ENCODE peak calls at places on chromosomes 1 and 21, in five cellular contexts. W is testis, J is sigmoid colon, P is mammary epithelial cell, E is colonic mucosa. T is an unnamed sample.

GRCh38 chr1:207754942-207755689 is 3.3 kb downstream of the CD46 start:
- DNase-seq in W (no peak), J (no peak), P (no peak), E (no peak), T (no peak)

GRCh38 chr1:2344744-2345296 is 46.5 kb downstream of the MORN1 start:
- DNase-seq in W (no peak), J (peak; percentile 45), P (no peak), E (no peak), T (no peak)

GRCh38 chr1:86754265-86754974 is 50.0 kb downstream of the SH3GLB1 start:
- DNase-seq in W (no peak), J (no peak), P (no peak), E (no peak), T (no peak)

GRCh38 chr1:240417317-240417716 is 194.6 kb downstream of the GREM2 start:
- DNase-seq in W (no peak), J (no peak), P (no peak), E (no peak), T (no peak)

GRCh38 chr1:1086911-1087341 is 12.8 kb upstream of the RNF223 start:
- DNase-seq in W (no peak), J (no peak), P (no peak), E (no peak), T (no peak)

GRCh38 chr1:37948841-37949240 is 2.0 kb upstream of the INPP5B start:
- DNase-seq in W (no peak), J (peak; percentile 24), P (no peak), E (no peak), T (no peak)

GRCh38 chr1:109252167-109252892 is 3.0 kb downstream of the CELSR2 start:
- DNase-seq in W (no peak), J (no peak), P (no peak), E (no peak), T (no peak)

GRCh38 chr1:228231192-228231591 is 23.3 kb downstream of the OBSCN start:
- DNase-seq in W (no peak), J (no peak), P (no peak), E (no peak), T (no peak)

GRCh38 chr1:71770121-71770520 is 512.2 kb downstream of the NEGR1 start:
- DNase-seq in W (no peak), J (no peak), P (no peak), E (no peak), T (peak; percentile 41)

GRCh38 chr21:44296103-44296519 is 3.7 kb upstream of the PFKL start:
- DNase-seq in W (no peak), J (no peak), P (no peak), E (no peak), T (no peak)

GRCh38 chr1:42971848-42972291 is 13.2 kb upstream of the SLC2A1 start:
- DNase-seq in W (no peak), J (no peak), P (no peak), E (peak; percentile 62), T (peak; percentile 88)

GRCh38 chr1:87450615-87451209 is 122.0 kb downstream of the LMO4 start:
- DNase-seq in W (no peak), J (no peak), P (no peak), E (peak; percentile 39), T (no peak)

GRCh38 chr21:36021251-36021837 is 39.0 kb downstream of the SETD4 start:
- DNase-seq in W (no peak), J (no peak), P (no peak), E (no peak), T (no peak)

GRCh38 chr1:60989745-60990718 is 92.3 kb upstream of the NFIA start:
- DNase-seq in W (peak; percentile 46), J (peak; percentile 69), P (peak; percentile 75), E (no peak), T (peak; percentile 81)

GRCh38 chr1:2253797-2254480 is 25.8 kb downstream of the SKI start:
- DNase-seq in W (no peak), J (no peak), P (no peak), E (no peak), T (no peak)

GRCh38 chr1:155893389-155894142 is 17.6 kb downstream of the RIT1 start:
- DNase-seq in W (no peak), J (no peak), P (peak; percentile 75), E (no peak), T (peak; percentile 71)

GRCh38 chr1:232385221-232385620 is 244.7 kb downstream of the SIPA1L2 start:
- DNase-seq in W (no peak), J (peak; percentile 54), P (peak; percentile 62), E (no peak), T (no peak)

GRCh38 chr1:195934839-195935557 is 673.2 kb downstream of the KCNT2 start:
- DNase-seq in W (no peak), J (no peak), P (no peak), E (no peak), T (peak; percentile 20)

GRCh38 chr1:84856871-84857270 is 36.1 kb downstream of the LPAR3 start:
- DNase-seq in W (no peak), J (no peak), P (no peak), E (no peak), T (no peak)

GRCh38 chr1:228833911-228834631 is 98.8 kb downstream of the RHOU start:
- DNase-seq in W (no peak), J (no peak), P (no peak), E (no peak), T (no peak)

GRCh38 chr1:179990847-179991246 is 36.2 kb downstream of the CEP350 start:
- DNase-seq in W (no peak), J (no peak), P (no peak), E (no peak), T (no peak)

GRCh38 chr1:89633103-89633744 is at the start of gene LRRC8C:
- DNase-seq in W (peak; percentile 63), J (peak; percentile 71), P (peak; percentile 58), E (peak; percentile 45), T (no peak)

GRCh38 chr1:112508242-112509004 is at the start of gene WNT2B:
- DNase-seq in W (peak; percentile 61), J (no peak), P (peak; percentile 12), E (no peak), T (no peak)

GRCh38 chr1:192474080-192474683 is 101.4 kb upstream of the RGS1 start:
- DNase-seq in W (no peak), J (no peak), P (peak; percentile 4), E (no peak), T (no peak)

GRCh38 chr1:117118101-117118500 is 3.4 kb downstream of the TRIM45 start:
- DNase-seq in W (no peak), J (no peak), P (no peak), E (no peak), T (no peak)

GRCh38 chr1:32863516-32864245 is 7.0 kb downstream of the FNDC5 start:
- DNase-seq in W (no peak), J (no peak), P (no peak), E (no peak), T (no peak)

GRCh38 chr21:33847586-33848251 is 67.9 kb downstream of the ATP5PO start:
- DNase-seq in W (no peak), J (no peak), P (no peak), E (no peak), T (no peak)

GRCh38 chr21:43911015-43911934 is 46.3 kb downstream of the AGPAT3 start:
- DNase-seq in W (peak; percentile 68), J (peak; percentile 64), P (peak; percentile 11), E (no peak), T (no peak)

GRCh38 chr1:109392037-109392787 is 5.5 kb downstream of the SORT1 start:
- DNase-seq in W (peak; percentile 28), J (no peak), P (no peak), E (no peak), T (no peak)

GRCh38 chr1:170126691-170127090 is 19.1 kb upstream of the NTMT2 start:
- DNase-seq in W (no peak), J (no peak), P (peak; percentile 62), E (no peak), T (peak; percentile 70)

GRCh38 chr1:172378109-172378755 is 42.3 kb upstream of the C1orf105 start:
- DNase-seq in W (no peak), J (no peak), P (no peak), E (no peak), T (no peak)

GRCh38 chr1:188689542-188689941 is 1788.1 kb downstream of the BRINP3 start:
- DNase-seq in W (no peak), J (no peak), P (peak; percentile 56), E (no peak), T (no peak)

GRCh38 chr1:82792151-82792550 is 991.4 kb downstream of the ADGRL2 start:
- DNase-seq in W (no peak), J (no peak), P (no peak), E (no peak), T (no peak)

GRCh38 chr1:161201828-161202712 is at the start of gene NDUFS2:
- DNase-seq in W (peak; percentile 100), J (peak; percentile 100), P (peak; percentile 97), E (peak; percentile 98), T (peak; percentile 93)
- TF ChIP-seq CTCF in W (no peak), J (no peak), P (no peak), E (no peak), T (peak; percentile 39)

GRCh38 chr21:46096596-46096981 is 1.3 kb upstream of the COL6A2 start:
- DNase-seq in W (no peak), J (peak; percentile 68), P (no peak), E (no peak), T (no peak)
- H3K4me3 ChIP-seq in W (no peak overlapping the region), J (no peak overlapping the region), P (no peak overlapping the region), E (no peak overlapping the region), T (no peak overlapping the region)

GRCh38 chr21:46202592-46203202 is 18.4 kb upstream of the SPATC1L start:
- DNase-seq in W (no peak), J (peak; percentile 40), P (no peak), E (no peak), T (no peak)
- H3K36me3 ChIP-seq in W (no peaks in the 10 kb centered on the region), J (peaks cover 77% of the 10 kb centered on the region), P (peaks cover 55% of the 10 kb centered on the region), E (peaks cover 6% of the 10 kb centered on the region), T (peaks cover 19% of the 10 kb centered on the region)

GRCh38 chr1:63087966-63088365 is 234.4 kb upstream of the FOXD3 start:
- DNase-seq in W (no peak), J (no peak), P (no peak), E (no peak), T (no peak)
- TF ChIP-seq CTCF in W (no peak), J (no peak), P (no peak), E (no peak), T (no peak)

GRCh38 chr1:223721658-223722606 is 9.6 kb downstream of the CAPN2 start:
- DNase-seq in W (no peak), J (no peak), P (no peak), E (no peak), T (no peak)
- H3K4me3 ChIP-seq in W (no peak overlapping the region), J (no peak overlapping the region), P (no peak overlapping the region), E (no peak overlapping the region), T (no peak overlapping the region)

DNA sequence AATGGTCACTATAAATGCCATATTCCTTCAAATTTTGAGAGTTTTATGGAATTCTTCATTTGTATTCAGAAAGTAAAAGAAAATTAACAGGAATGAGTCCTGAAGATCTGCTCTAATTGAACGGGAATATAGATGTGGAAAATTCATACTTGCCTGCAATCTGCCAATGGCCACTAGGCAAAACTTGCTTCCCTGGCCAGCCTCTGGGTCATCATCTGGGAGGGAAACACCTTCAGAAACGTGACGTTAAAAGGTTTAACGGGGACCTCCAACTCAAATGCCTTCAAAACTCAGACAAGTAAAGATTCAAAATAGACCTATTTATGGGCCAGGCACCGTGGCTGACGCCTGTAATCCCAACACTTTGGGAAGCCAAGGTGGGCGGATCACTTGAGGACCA is 21.7 kb upstream of the CTSK start:
- DNase-seq in W (no peak), J (no peak), P (no peak), E (no peak), T (no peak)
- H3K36me3 ChIP-seq in W (no peaks in the 10 kb centered on the region), J (peaks cover 100% of the 10 kb centered on the region), P (peaks cover 24% of the 10 kb centered on the region), E (peaks cover 14% of the 10 kb centered on the region), T (peaks cover 15% of the 10 kb centered on the region)